ENCODE peak calls at places on chromosome 22, in five cellular contexts. D is Calu3, X is iris pigment epithelial cell, O is OCI-LY7, M is NB4. W is an unnamed sample.

GRCh38 chr22:42299586-42300285 is 29.3 kb upstream of the TCF20 start:
- DNase-seq in D (no peak), X (no peak), O (peak; percentile 73), M (peak; percentile 74), W (peak; percentile 62)

GRCh38 chr22:49155039-49155808 is 672.4 kb downstream of the BRD1 start:
- DNase-seq in D (no peak), X (no peak), O (no peak), M (no peak), W (no peak)

GRCh38 chr22:44131989-44132685 is 48.6 kb upstream of the PARVG start:
- DNase-seq in D (no peak), X (no peak), O (no peak), M (no peak), W (no peak)

GRCh38 chr22:20589614-20590476 is 82.4 kb downstream of the MED15 start:
- DNase-seq in D (no peak), X (no peak), O (no peak), M (no peak), W (no peak)

GRCh38 chr22:39316440-39317083 is 2.9 kb downstream of the RPL3 start:
- DNase-seq in D (peak; percentile 86), X (peak; percentile 95), O (peak; percentile 83), M (peak; percentile 90), W (peak; percentile 86)

GRCh38 chr22:23225724-23226496 is 45.6 kb downstream of the BCR start:
- DNase-seq in D (peak; percentile 81), X (peak; percentile 54), O (no peak), M (no peak), W (no peak)

GRCh38 chr22:19220867-19221266 is 42.3 kb upstream of the SLC25A1 start:
- DNase-seq in D (no peak), X (no peak), O (no peak), M (no peak), W (no peak)

GRCh38 chr22:39617761-39618757 is 47.5 kb downstream of the CACNA1I start:
- DNase-seq in D (no peak), X (no peak), O (no peak), M (no peak), W (no peak)

GRCh38 chr22:49959782-49960158 is 802 bp upstream of the PIM3 start:
- DNase-seq in D (peak; percentile 68), X (no peak), O (no peak), M (no peak), W (peak; percentile 30)

GRCh38 chr22:50676661-50677492 is 4.3 kb downstream of the SHANK3 start:
- DNase-seq in D (no peak), X (no peak), O (no peak), M (no peak), W (no peak)

GRCh38 chr22:32473388-32473952 is 1.1 kb upstream of the FBXO7 start:
- DNase-seq in D (peak; percentile 63), X (peak; percentile 67), O (peak; percentile 69), M (peak; percentile 77), W (peak; percentile 59)

GRCh38 chr22:18156878-18157713 is 7.1 kb downstream of the USP18 start:
- DNase-seq in D (peak; percentile 72), X (peak; percentile 99), O (peak; percentile 61), M (peak; percentile 67), W (peak; percentile 59)

GRCh38 chr22:30863161-30863833 is 105.3 kb downstream of the MORC2 start:
- DNase-seq in D (no peak), X (no peak), O (no peak), M (no peak), W (no peak)

GRCh38 chr22:50730941-50731661 is 6.9 kb upstream of the ACR start:
- DNase-seq in D (no peak), X (no peak), O (no peak), M (no peak), W (no peak)

GRCh38 chr22:44663256-44663999 is 38.6 kb upstream of the PRR5 start:
- DNase-seq in D (no peak), X (no peak), O (no peak), M (no peak), W (no peak)

GRCh38 chr22:39294571-39295468 is 24.6 kb downstream of the RPL3 start:
- DNase-seq in D (no peak), X (no peak), O (no peak), M (no peak), W (no peak)

GRCh38 chr22:33105501-33105911 is 47.3 kb upstream of the SYN3 start:
- DNase-seq in D (no peak), X (no peak), O (no peak), M (no peak), W (no peak)

GRCh38 chr22:37661160-37661924 is 2.8 kb downstream of the PDXP start:
- DNase-seq in D (no peak), X (peak; percentile 77), O (peak; percentile 57), M (peak; percentile 47), W (peak; percentile 36)

GRCh38 chr22:45709004-45709739 is 37.5 kb downstream of the ATXN10 start:
- DNase-seq in D (no peak), X (peak; percentile 78), O (no peak), M (peak; percentile 20), W (peak; percentile 58)

GRCh38 chr22:47759909-47760308 is 997.5 kb downstream of the TBC1D22A start:
- DNase-seq in D (no peak), X (no peak), O (no peak), M (no peak), W (no peak)

GRCh38 chr22:46150615-46151423 is 493 bp downstream of the PPARA start:
- DNase-seq in D (peak; percentile 44), X (peak; percentile 26), O (peak; percentile 13), M (peak; percentile 58), W (no peak)

GRCh38 chr22:47000888-47001287 is 238.4 kb downstream of the TBC1D22A start:
- DNase-seq in D (no peak), X (no peak), O (no peak), M (no peak), W (no peak)

GRCh38 chr22:35620624-35621245 is 3.6 kb upstream of the MB start:
- DNase-seq in D (no peak), X (no peak), O (no peak), M (no peak), W (no peak)

GRCh38 chr22:39959640-39960447 is at the start of gene TMA7B:
- DNase-seq in D (peak; percentile 34), X (peak; percentile 67), O (no peak), M (peak; percentile 71), W (peak; percentile 64)

GRCh38 chr22:19636696-19637355 is 77.5 kb upstream of the SEPTIN5 start:
- DNase-seq in D (no peak), X (no peak), O (no peak), M (no peak), W (no peak)

GRCh38 chr22:44884968-44885805 is 124.6 kb downstream of the PHF21B start:
- DNase-seq in D (peak; percentile 69), X (peak; percentile 3), O (no peak), M (no peak), W (no peak)

GRCh38 chr22:30830907-30831306 is 136.2 kb downstream of the OSBP2 start:
- DNase-seq in D (peak; percentile 69), X (peak; percentile 90), O (no peak), M (no peak), W (no peak)

GRCh38 chr22:47356433-47357011 is 594.1 kb downstream of the TBC1D22A start:
- DNase-seq in D (no peak), X (no peak), O (no peak), M (no peak), W (no peak)

GRCh38 chr22:19337137-19337536 is 45.6 kb upstream of the CLTCL1 start:
- DNase-seq in D (no peak), X (no peak), O (peak; percentile 5), M (no peak), W (no peak)

GRCh38 chr22:23903328-23903971 is 9.3 kb downstream of the MIF start:
- DNase-seq in D (no peak), X (no peak), O (no peak), M (no peak), W (no peak)

GRCh38 chr22:25745341-25746011 is 3.5 kb downstream of the MYO18B start:
- DNase-seq in D (no peak), X (peak; percentile 78), O (no peak), M (no peak), W (no peak)

GRCh38 chr22:33722817-33723216 is 197.5 kb downstream of the LARGE1 start:
- DNase-seq in D (no peak), X (no peak), O (no peak), M (no peak), W (no peak)